ENCODE peak calls at places on chromosomes 3 and 15, in five cellular contexts. One of them, this sample, is unnamed.

GRCh38 chr15:57550640-57551039 is 41.1 kb upstream of the MYZAP start:
- DNase-seq in K562: no peak
- DNase-seq in SK-N-SH: no peak
- DNase-seq in GM12878: no peak
- DNase-seq in IMR-90: no peak
- DNase-seq in this sample: no peak

GRCh38 chr3:31391150-31391549 is 141.6 kb upstream of the STT3B start:
- DNase-seq in SK-N-SH: no peak
- DNase-seq in K562: no peak
- DNase-seq in GM12878: no peak
- DNase-seq in IMR-90: no peak
- DNase-seq in this sample: no peak

GRCh38 chr3:9399746-9400145 is 2.3 kb downstream of the SETD5 start:
- DNase-seq in GM12878: no peak
- DNase-seq in K562: peak
- DNase-seq in SK-N-SH: peak
- DNase-seq in IMR-90: peak
- DNase-seq in this sample: peak

GRCh38 chr15:93929375-93930094 is 301.8 kb upstream of the MCTP2 start:
- DNase-seq in K562: no peak
- DNase-seq in IMR-90: peak
- DNase-seq in SK-N-SH: no peak
- DNase-seq in GM12878: no peak
- DNase-seq in this sample: no peak

GRCh38 chr3:151282921-151283320 is 4.6 kb upstream of the P2RY14 start:
- DNase-seq in GM12878: no peak
- DNase-seq in IMR-90: peak
- DNase-seq in SK-N-SH: peak
- DNase-seq in K562: peak
- DNase-seq in this sample: peak

GRCh38 chr3:128931046-128931445 is 51.6 kb downstream of the ACAD9 start:
- DNase-seq in GM12878: no peak
- DNase-seq in IMR-90: no peak
- DNase-seq in SK-N-SH: no peak
- DNase-seq in K562: no peak
- DNase-seq in this sample: no peak

GRCh38 chr15:25933456-25934158 is 70.5 kb upstream of the ATP10A start:
- DNase-seq in K562: peak
- DNase-seq in SK-N-SH: peak
- DNase-seq in IMR-90: peak
- DNase-seq in GM12878: peak
- DNase-seq in this sample: peak

GRCh38 chr3:38039101-38039898 is at the start of gene DLEC1:
- DNase-seq in GM12878: no peak
- DNase-seq in SK-N-SH: no peak
- DNase-seq in IMR-90: peak
- DNase-seq in K562: no peak
- DNase-seq in this sample: no peak

GRCh38 chr3:14793126-14793857 is 25.5 kb upstream of the FGD5 start:
- DNase-seq in IMR-90: no peak
- DNase-seq in K562: no peak
- DNase-seq in SK-N-SH: no peak
- DNase-seq in GM12878: no peak
- DNase-seq in this sample: no peak

GRCh38 chr3:157981819-157982218 is 124.4 kb downstream of the SHOX2 start:
- DNase-seq in SK-N-SH: no peak
- DNase-seq in GM12878: no peak
- DNase-seq in IMR-90: no peak
- DNase-seq in K562: no peak
- DNase-seq in this sample: no peak

GRCh38 chr15:32669870-32670623 is 28.5 kb downstream of the SCG5 start:
- DNase-seq in GM12878: no peak
- DNase-seq in SK-N-SH: peak
- DNase-seq in IMR-90: peak
- DNase-seq in K562: no peak
- DNase-seq in this sample: no peak

GRCh38 chr15:98395974-98396627 is 252.2 kb upstream of the IGF1R start:
- DNase-seq in GM12878: no peak
- DNase-seq in K562: no peak
- DNase-seq in IMR-90: no peak
- DNase-seq in SK-N-SH: no peak
- DNase-seq in this sample: no peak

GRCh38 chr3:56288258-56288657 is 180.0 kb downstream of the ERC2 start:
- DNase-seq in IMR-90: no peak
- DNase-seq in GM12878: no peak
- DNase-seq in K562: no peak
- DNase-seq in SK-N-SH: no peak
- DNase-seq in this sample: no peak
- TF ChIP-seq SMC3 in IMR-90: no peak
- TF ChIP-seq SMC3 in GM12878: no peak
- TF ChIP-seq SMC3 in K562: no peak
- TF ChIP-seq SMC3 in SK-N-SH: no peak
- TF ChIP-seq SMC3 in this sample: no peak

GRCh38 chr3:40719660-40720287 is 195.0 kb downstream of the ZNF621 start:
- DNase-seq in GM12878: no peak
- DNase-seq in IMR-90: no peak
- DNase-seq in SK-N-SH: no peak
- DNase-seq in K562: peak
- DNase-seq in this sample: peak
- H3K27ac ChIP-seq in GM12878: no peak
- H3K27ac ChIP-seq in IMR-90: no peak
- H3K27ac ChIP-seq in SK-N-SH: no peak
- H3K27ac ChIP-seq in K562: no peak
- H3K27ac ChIP-seq in this sample: no peak

DNA sequence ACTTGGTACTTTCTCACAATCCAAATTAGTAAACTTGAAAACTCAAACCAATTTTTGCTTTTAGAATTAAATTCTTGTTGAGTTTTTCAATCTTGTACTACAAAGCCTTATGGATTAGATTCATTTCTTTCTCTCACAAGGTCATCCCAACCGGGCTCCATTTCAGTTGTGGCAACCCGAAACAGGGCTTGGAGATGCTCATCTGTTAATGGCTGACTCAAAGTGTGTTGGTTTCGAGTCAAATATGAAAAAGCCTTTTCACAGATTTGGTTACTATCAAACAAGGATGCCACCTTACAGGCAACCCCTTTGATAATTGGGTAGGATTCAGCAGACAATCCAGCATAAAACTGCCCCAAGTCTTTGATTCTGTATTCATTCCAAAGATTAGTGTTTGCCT is 1.8 kb downstream of the EPM2AIP1 start:
- DNase-seq in K562: no peak
- DNase-seq in GM12878: no peak
- DNase-seq in SK-N-SH: no peak
- DNase-seq in IMR-90: no peak
- DNase-seq in this sample: no peak
- TF ChIP-seq RCOR1 in K562: no peak
- TF ChIP-seq RCOR1 in GM12878: no peak
- TF ChIP-seq RCOR1 in SK-N-SH: no peak
- TF ChIP-seq RCOR1 in IMR-90: no peak
- TF ChIP-seq RCOR1 in this sample: no peak

DNA sequence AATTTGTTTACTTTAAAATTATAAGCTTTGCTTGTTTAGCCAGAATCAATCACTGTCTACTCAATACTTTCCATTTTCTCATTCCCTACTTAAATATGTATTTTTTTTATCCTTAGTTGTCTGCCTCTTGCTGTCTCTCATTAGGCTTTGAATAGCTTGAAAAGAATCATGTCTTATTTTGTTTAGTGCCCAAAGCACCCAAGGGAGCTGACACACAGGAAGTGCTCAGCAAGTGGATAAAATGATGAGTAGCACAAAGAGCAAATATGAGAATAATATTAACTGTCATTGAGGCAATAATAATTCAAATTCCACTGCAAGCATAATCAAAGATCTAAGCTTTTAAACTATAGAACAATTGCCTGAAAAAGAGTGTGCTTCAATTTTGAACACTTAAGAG is 19.0 kb upstream of the IL1RAP start:
- DNase-seq in GM12878: no peak
- DNase-seq in SK-N-SH: no peak
- DNase-seq in IMR-90: no peak
- DNase-seq in K562: no peak
- DNase-seq in this sample: no peak
- TF ChIP-seq SMC3 in GM12878: no peak
- TF ChIP-seq SMC3 in SK-N-SH: no peak
- TF ChIP-seq SMC3 in IMR-90: no peak
- TF ChIP-seq SMC3 in K562: no peak
- TF ChIP-seq SMC3 in this sample: no peak

GRCh38 chr15:74531144-74531811 is 9.7 kb upstream of the ARID3B start:
- DNase-seq in SK-N-SH: no peak
- DNase-seq in GM12878: no peak
- DNase-seq in K562: no peak
- DNase-seq in IMR-90: peak
- DNase-seq in this sample: no peak
- H3K27ac ChIP-seq in SK-N-SH: peak
- H3K27ac ChIP-seq in GM12878: no peak
- H3K27ac ChIP-seq in K562: no peak
- H3K27ac ChIP-seq in IMR-90: peak
- H3K27ac ChIP-seq in this sample: no peak